ENCODE peak calls at places on chromosomes 13 and 19, in eight cellular contexts. S, I, E, R, X, Z, G and K are unnamed samples.

GRCh38 chr13:40345149-40345514 is 321.3 kb downstream of the FOXO1 start:
- DNase-seq in I (no peak), G (no peak), E (no peak), Z (no peak), X (no peak), R (no peak), S (no peak), K (peak; percentile 54)

GRCh38 chr13:45055198-45055901 is 65.0 kb upstream of the GTF2F2 start:
- DNase-seq in I (no peak), E (peak; percentile 66), G (no peak), R (peak; percentile 49), S (peak; percentile 4), Z (peak; percentile 93), X (no peak), K (no peak)

GRCh38 chr19:15759962-15760565 is 22.3 kb downstream of the OR10H3 start:
- DNase-seq in I (no peak), G (no peak), S (no peak), E (no peak), X (no peak), R (no peak), Z (no peak), K (no peak)

GRCh38 chr13:85659493-85659892 is 139.7 kb downstream of the SLITRK6 start:
- DNase-seq in R (no peak), X (no peak), S (no peak), E (no peak), G (no peak), I (no peak), Z (peak; percentile 53), K (no peak)

GRCh38 chr13:61013782-61014181 is 401.9 kb downstream of the PCDH20 start:
- DNase-seq in G (no peak), X (no peak), Z (no peak), I (no peak), E (no peak), R (no peak), S (no peak), K (no peak)

GRCh38 chr19:55156202-55157063 is 1.1 kb downstream of the TNNI3 start:
- DNase-seq in R (no peak), Z (peak; percentile 44), S (peak; percentile 59), I (no peak), G (peak; percentile 80), E (no peak), X (no peak), K (no peak)

GRCh38 chr13:109818891-109819290 is 32.5 kb upstream of the IRS2 start:
- DNase-seq in S (no peak), Z (no peak), G (no peak), E (no peak), I (no peak), X (no peak), R (no peak), K (no peak)

GRCh38 chr13:66657165-66657895 is 572.8 kb downstream of the PCDH9 start:
- DNase-seq in S (peak; percentile 66), X (no peak), I (no peak), Z (peak; percentile 98), E (peak; percentile 66), R (peak; percentile 37), G (peak; percentile 94), K (no peak)

GRCh38 chr19:46637224-46637623 is 1.2 kb upstream of the GNG8 start:
- DNase-seq in E (no peak), R (no peak), G (no peak), S (no peak), I (no peak), Z (no peak), X (no peak), K (no peak)

GRCh38 chr13:51559916-51560315 is 24.3 kb upstream of the WDFY2 start:
- DNase-seq in R (no peak), X (no peak), Z (no peak), G (no peak), I (no peak), E (no peak), S (no peak), K (no peak)

GRCh38 chr13:51560336-51560735 is 23.9 kb upstream of the WDFY2 start:
- DNase-seq in Z (no peak), I (no peak), G (no peak), E (no peak), X (no peak), S (no peak), R (no peak), K (no peak)

GRCh38 chr13:51557875-51558604 is 26.2 kb upstream of the WDFY2 start:
- DNase-seq in I (no peak), E (no peak), S (no peak), R (peak; percentile 40), G (no peak), Z (peak; percentile 88), X (no peak), K (no peak)

GRCh38 chr13:51556740-51557139 is 27.5 kb upstream of the WDFY2 start:
- DNase-seq in E (no peak), X (no peak), S (no peak), Z (no peak), R (no peak), I (no peak), G (no peak), K (no peak)

DNA sequence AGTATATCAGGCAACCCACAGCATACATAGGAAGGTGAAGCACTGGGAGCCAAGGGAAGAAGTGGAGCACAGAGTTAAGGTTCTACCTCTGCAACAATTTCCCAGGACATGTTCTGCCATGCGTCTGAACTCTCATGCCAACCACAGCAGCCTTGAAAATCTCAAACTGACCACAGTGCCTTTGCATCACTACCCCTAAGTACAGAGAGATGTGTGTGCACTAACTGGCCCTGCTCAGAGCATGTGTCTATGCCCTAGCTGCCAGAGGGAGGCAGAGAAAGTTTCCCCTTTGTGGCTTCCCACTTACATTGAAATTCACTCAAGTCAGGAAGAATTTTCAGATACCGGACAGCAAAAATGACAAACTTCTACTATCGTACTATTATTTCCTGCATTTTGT is 26.8 kb upstream of the WDFY2 start:
- DNase-seq in X (no peak), E (no peak), G (no peak), S (no peak), Z (no peak), I (no peak), R (no peak), K (no peak)
- H3K4me3 ChIP-seq in X (no peak overlapping the region), E (no peak overlapping the region), G (no peak overlapping the region), S (no peak overlapping the region), Z (no peak overlapping the region), I (no peak overlapping the region), R (no peak overlapping the region), K (no peak overlapping the region)

GRCh38 chr19:37218592-37218935 is 550 bp downstream of the ZNF383 start:
- DNase-seq in S (no peak), R (no peak), Z (peak; percentile 39), X (no peak), I (no peak), G (peak; percentile 13), E (no peak), K (peak; percentile 28)

GRCh38 chr19:37220383-37220782 is 2.4 kb downstream of the ZNF383 start:
- DNase-seq in X (no peak), Z (no peak), E (no peak), I (no peak), S (no peak), G (no peak), R (no peak), K (no peak)

GRCh38 chr19:37217533-37217854 is 520 bp upstream of the ZNF383 start:
- DNase-seq in R (no peak), E (no peak), G (no peak), X (no peak), Z (no peak), I (no peak), S (no peak), K (no peak)

GRCh38 chr19:37221136-37221535 is 3.1 kb downstream of the ZNF383 start:
- DNase-seq in Z (no peak), R (no peak), X (no peak), S (no peak), E (no peak), I (no peak), G (no peak), K (no peak)

GRCh38 chr19:37217855-37218591 is at the start of gene ZNF383:
- DNase-seq in S (peak; percentile 91), E (peak; percentile 88), I (peak; percentile 65), Z (peak; percentile 84), G (peak; percentile 88), R (peak; percentile 79), X (peak; percentile 95), K (peak; percentile 81)
- TF ChIP-seq POLR2A in S (peak; percentile 37), E (peak; percentile 37), I (peak; percentile 42), Z (no peak), G (peak; percentile 78), R (no peak), X (no peak), K (peak; percentile 7)

GRCh38 chr19:6528544-6529121 is 2.2 kb upstream of the TNFSF9 start:
- DNase-seq in S (peak; percentile 48), R (peak; percentile 28), X (peak; percentile 92), G (no peak), Z (no peak), E (peak; percentile 80), I (no peak), K (peak; percentile 33)
- H3K27me3 ChIP-seq in S (peaks cover 15% of the 10 kb centered on the region), R (peaks cover 4% of the 10 kb centered on the region), X (peaks cover 26% of the 10 kb centered on the region), G (peaks cover 6% of the 10 kb centered on the region), Z (peaks cover 15% of the 10 kb centered on the region), E (peaks cover 8% of the 10 kb centered on the region), I (no peaks in the 10 kb centered on the region), K (peaks cover 10% of the 10 kb centered on the region)

DNA sequence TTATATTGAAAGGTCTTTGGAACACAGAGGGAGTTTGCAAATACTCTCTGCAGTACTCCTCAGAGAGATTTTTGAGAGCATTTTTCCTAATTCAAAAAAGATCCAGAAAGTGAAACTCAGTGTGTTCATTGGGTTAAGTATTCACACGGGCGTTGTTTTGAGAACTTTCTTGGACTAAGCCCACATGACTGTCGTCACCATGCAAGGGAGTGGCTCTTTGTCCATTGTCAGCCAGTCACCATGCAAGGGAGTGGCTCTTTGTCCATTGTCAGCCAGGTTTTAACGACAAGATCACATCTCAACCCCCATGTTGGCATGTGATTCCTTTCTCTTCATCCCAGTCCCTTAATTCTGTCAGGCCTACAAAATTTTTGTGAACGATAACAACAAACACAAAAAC is 81.2 kb upstream of the STK24 start:
- DNase-seq in E (no peak), S (no peak), R (no peak), I (no peak), X (no peak), G (no peak), Z (no peak), K (no peak)
- H3K4me3 ChIP-seq in E (no peak overlapping the region), S (no peak overlapping the region), R (no peak overlapping the region), I (no peak overlapping the region), X (no peak overlapping the region), G (no peak overlapping the region), Z (no peak overlapping the region), K (no peak overlapping the region)

DNA sequence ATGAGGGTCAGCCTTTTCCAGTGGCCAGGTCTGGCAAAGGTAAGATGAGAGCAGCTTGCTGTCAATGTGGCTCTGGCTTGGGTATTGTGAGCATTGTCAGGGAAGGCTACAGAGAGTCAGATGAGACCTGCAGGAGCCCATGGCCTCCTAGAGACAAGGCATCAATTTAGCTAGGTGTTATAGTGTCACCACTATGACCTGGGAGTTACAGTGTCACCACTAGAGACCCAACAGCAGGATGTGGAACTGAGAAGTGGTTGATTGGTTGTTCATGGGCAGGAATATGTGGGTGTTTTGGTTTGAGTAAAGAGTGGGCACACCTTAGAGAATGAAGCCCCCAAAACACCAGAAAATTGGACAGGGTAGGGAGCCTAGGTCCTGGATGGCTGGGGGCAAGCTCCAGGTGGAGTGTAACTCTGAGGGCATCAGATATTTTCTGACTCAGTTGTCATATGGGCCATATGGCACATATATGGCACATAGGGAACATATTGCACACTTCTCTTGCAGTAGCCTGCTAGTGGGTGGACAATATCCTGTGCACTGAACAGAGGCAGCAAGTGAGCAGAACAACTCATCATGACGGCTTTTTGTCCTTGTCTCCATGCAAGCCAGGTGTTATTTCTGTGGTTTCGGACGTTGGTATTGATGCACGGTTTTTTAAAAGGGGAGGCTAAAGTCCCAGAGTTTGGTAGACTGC is 46.3 kb upstream of the CEACAM21 start:
- DNase-seq in Z (no peak), I (no peak), X (peak; percentile 80), S (no peak), G (no peak), E (no peak), R (no peak), K (no peak)
- TF ChIP-seq POLR2A in Z (no peak), I (no peak), X (no peak), S (no peak), G (no peak), E (no peak), R (no peak), K (no peak)